ENCODE peak calls at places on chromosome 1, in four cellular contexts. One of them, this sample, is unnamed.

GRCh38 chr1:206685749-206686485 is 1.2 kb downstream of the MAPKAPK2 start:
- DNase-seq in stimulated activated CD4-positive, alpha-beta T cell treated with anti-CD3 and anti-CD28 coated beads, Interleukin-4, amount 100 ng/mL, for 24 hours: peak
- DNase-seq in mucosa of gallbladder: peak
- DNase-seq in CD8-positive, alpha-beta memory T cell: peak
- DNase-seq in this sample: peak

GRCh38 chr1:52157582-52157981 is 15.7 kb downstream of the ZFYVE9 start:
- DNase-seq in stimulated activated CD4-positive, alpha-beta T cell treated with anti-CD3 and anti-CD28 coated beads, Interleukin-4, amount 100 ng/mL, for 24 hours: no peak
- DNase-seq in mucosa of gallbladder: no peak
- DNase-seq in CD8-positive, alpha-beta memory T cell: no peak
- DNase-seq in this sample: no peak

GRCh38 chr1:41537257-41537656 is 52.8 kb upstream of the EDN2 start:
- DNase-seq in stimulated activated CD4-positive, alpha-beta T cell treated with anti-CD3 and anti-CD28 coated beads, Interleukin-4, amount 100 ng/mL, for 24 hours: no peak
- DNase-seq in mucosa of gallbladder: no peak
- DNase-seq in CD8-positive, alpha-beta memory T cell: no peak
- DNase-seq in this sample: no peak

GRCh38 chr1:192872010-192872409 is 63.2 kb downstream of the RGS2 start:
- DNase-seq in stimulated activated CD4-positive, alpha-beta T cell treated with anti-CD3 and anti-CD28 coated beads, Interleukin-4, amount 100 ng/mL, for 24 hours: no peak
- DNase-seq in mucosa of gallbladder: no peak
- DNase-seq in CD8-positive, alpha-beta memory T cell: no peak
- DNase-seq in this sample: no peak

GRCh38 chr1:212613440-212614335 is 5.1 kb downstream of the ATF3 start:
- DNase-seq in stimulated activated CD4-positive, alpha-beta T cell treated with anti-CD3 and anti-CD28 coated beads, Interleukin-4, amount 100 ng/mL, for 24 hours: no peak
- DNase-seq in mucosa of gallbladder: no peak
- DNase-seq in CD8-positive, alpha-beta memory T cell: no peak
- DNase-seq in this sample: no peak

GRCh38 chr1:75345538-75346292 is 211.5 kb downstream of the LHX8 start:
- DNase-seq in stimulated activated CD4-positive, alpha-beta T cell treated with anti-CD3 and anti-CD28 coated beads, Interleukin-4, amount 100 ng/mL, for 24 hours: no peak
- DNase-seq in mucosa of gallbladder: no peak
- DNase-seq in CD8-positive, alpha-beta memory T cell: no peak
- DNase-seq in this sample: no peak

GRCh38 chr1:9629445-9630201 is 21.9 kb upstream of the PIK3CD start:
- DNase-seq in stimulated activated CD4-positive, alpha-beta T cell treated with anti-CD3 and anti-CD28 coated beads, Interleukin-4, amount 100 ng/mL, for 24 hours: peak
- DNase-seq in mucosa of gallbladder: peak
- DNase-seq in CD8-positive, alpha-beta memory T cell: peak
- DNase-seq in this sample: peak

GRCh38 chr1:149962039-149962647 is 25.5 kb upstream of the MTMR11 start:
- DNase-seq in stimulated activated CD4-positive, alpha-beta T cell treated with anti-CD3 and anti-CD28 coated beads, Interleukin-4, amount 100 ng/mL, for 24 hours: peak
- DNase-seq in mucosa of gallbladder: peak
- DNase-seq in CD8-positive, alpha-beta memory T cell: peak
- DNase-seq in this sample: no peak

GRCh38 chr1:17875882-17876280 is 120.7 kb downstream of the ACTL8 start:
- DNase-seq in stimulated activated CD4-positive, alpha-beta T cell treated with anti-CD3 and anti-CD28 coated beads, Interleukin-4, amount 100 ng/mL, for 24 hours: no peak
- DNase-seq in mucosa of gallbladder: no peak
- DNase-seq in CD8-positive, alpha-beta memory T cell: no peak
- DNase-seq in this sample: no peak

GRCh38 chr1:44780583-44781121 is 5.3 kb downstream of the RPS8 start:
- DNase-seq in stimulated activated CD4-positive, alpha-beta T cell treated with anti-CD3 and anti-CD28 coated beads, Interleukin-4, amount 100 ng/mL, for 24 hours: no peak
- DNase-seq in mucosa of gallbladder: no peak
- DNase-seq in CD8-positive, alpha-beta memory T cell: no peak
- DNase-seq in this sample: no peak

GRCh38 chr1:100053119-100053518 is 79.6 kb downstream of the SASS6 start:
- DNase-seq in stimulated activated CD4-positive, alpha-beta T cell treated with anti-CD3 and anti-CD28 coated beads, Interleukin-4, amount 100 ng/mL, for 24 hours: no peak
- DNase-seq in mucosa of gallbladder: no peak
- DNase-seq in CD8-positive, alpha-beta memory T cell: no peak
- DNase-seq in this sample: no peak